ENCODE peak calls at places on chromosomes 12 and 14, in eight cellular contexts. Q, I, G, J, P, N, R and B are unnamed samples.

GRCh38 chr12:67457799-67458680 is 188.9 kb downstream of the CAND1 start:
- DNase-seq in N (no peak), R (no peak), Q (no peak), P (no peak), G (no peak), J (no peak), I (no peak), B (peak)

GRCh38 chr12:80684077-80684495 is 23.3 kb upstream of the MYF6 start:
- DNase-seq in J (no peak), G (no peak), I (no peak), P (no peak), Q (no peak), R (no peak), N (peak), B (no peak)

GRCh38 chr12:92600052-92600451 is 102.7 kb upstream of the PLEKHG7 start:
- DNase-seq in R (no peak), Q (no peak), P (no peak), N (no peak), J (no peak), I (no peak), G (no peak), B (no peak)

GRCh38 chr14:44165286-44165685 is 341.8 kb downstream of the FSCB start:
- DNase-seq in G (no peak), J (no peak), P (no peak), I (no peak), R (no peak), N (no peak), Q (no peak), B (no peak)

GRCh38 chr12:47843226-47843980 is 23.7 kb upstream of the HDAC7 start:
- DNase-seq in P (no peak), I (no peak), G (no peak), R (no peak), Q (no peak), N (no peak), J (no peak), B (no peak)

GRCh38 chr14:102374264-102374663 is 11.5 kb downstream of the TECPR2 start:
- DNase-seq in G (no peak), P (no peak), J (no peak), I (no peak), Q (no peak), N (no peak), R (no peak), B (no peak)

GRCh38 chr12:39227218-39227617 is 215.7 kb downstream of the KIF21A start:
- DNase-seq in P (no peak), J (no peak), R (no peak), G (no peak), N (no peak), Q (no peak), I (no peak), B (no peak)

GRCh38 chr14:67524152-67524963 is 8.7 kb upstream of the PLEKHH1 start:
- DNase-seq in I (no peak), G (no peak), J (peak), R (no peak), P (no peak), N (no peak), Q (no peak), B (no peak)

GRCh38 chr12:31813305-31813704 is 84.5 kb upstream of the AMN1 start:
- DNase-seq in R (peak), G (no peak), Q (no peak), P (no peak), N (no peak), J (peak), I (no peak), B (no peak)

DNA sequence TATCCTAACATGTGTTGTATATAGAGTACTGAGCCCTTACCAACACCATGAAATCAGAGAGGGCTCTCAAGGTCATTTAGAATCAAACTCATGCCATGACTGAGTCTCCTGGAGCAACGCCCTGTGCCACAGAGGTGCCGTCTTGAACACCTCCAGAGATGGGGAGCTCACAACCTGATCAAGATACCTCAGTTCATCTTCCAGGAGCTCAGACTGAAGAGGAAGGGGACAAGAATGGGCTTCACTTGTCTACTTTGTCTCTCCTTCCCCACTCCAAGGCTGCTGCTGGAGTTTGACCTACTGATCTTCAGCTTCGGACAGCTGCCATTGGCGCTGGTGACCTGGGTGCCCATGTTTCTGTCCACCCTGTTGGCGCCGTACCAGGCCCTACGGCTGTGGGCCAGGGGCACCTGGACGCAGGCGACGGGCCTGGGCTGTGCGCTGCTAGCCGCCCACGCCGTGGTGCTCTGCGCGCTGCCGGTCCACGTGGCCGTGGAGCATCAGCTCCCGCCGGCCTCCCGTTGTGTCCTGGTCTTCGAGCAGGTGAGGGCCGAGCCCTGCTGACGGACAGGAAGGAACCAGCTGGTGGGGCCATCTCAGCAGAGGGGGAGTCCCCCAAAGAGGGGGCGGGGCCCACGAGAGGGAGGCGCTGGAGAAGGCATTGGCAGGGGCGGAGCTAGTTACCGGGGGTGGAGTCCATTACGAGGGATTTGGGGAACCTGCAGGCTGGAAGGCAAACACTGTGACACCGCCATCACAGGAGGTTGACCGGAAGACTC is 12.0 kb downstream of the SOAT2 start:
- DNase-seq in N (peak), J (no peak), P (no peak), Q (peak), R (no peak), G (no peak), I (no peak), B (no peak)
- TF ChIP-seq POLR2AphosphoS5 in N (no peak), J (no peak), P (no peak), Q (no peak), R (no peak), G (no peak), I (no peak), B (no peak)

GRCh38 chr14:76918751-76919421 is 92.7 kb downstream of the LRRC74A start:
- DNase-seq in P (no peak), N (no peak), G (peak), I (no peak), R (peak), J (peak), Q (peak), B (peak)
- TF ChIP-seq POLR2AphosphoS5 in P (no peak), N (no peak), G (peak), I (no peak), R (peak), J (peak), Q (peak), B (peak)

GRCh38 chr12:10212623-10213131 is at the start of gene GABARAPL1:
- DNase-seq in J (peak), I (peak), R (no peak), N (no peak), P (peak), Q (peak), G (peak), B (peak)
- TF ChIP-seq POLR2AphosphoS5 in J (peak), I (no peak), R (peak), N (no peak), P (no peak), Q (peak), G (peak), B (peak)

GRCh38 chr14:105021656-105022275 is 883 bp upstream of the CDCA4 start:
- DNase-seq in Q (no peak), J (peak), R (no peak), N (no peak), P (no peak), I (no peak), G (peak), B (peak)
- TF ChIP-seq POLR2AphosphoS5 in Q (no peak), J (no peak), R (no peak), N (no peak), P (peak), I (no peak), G (no peak), B (no peak)

GRCh38 chr14:25086081-25086480 is 36.1 kb upstream of the STXBP6 start:
- DNase-seq in N (no peak), Q (no peak), I (no peak), G (no peak), J (no peak), R (no peak), P (no peak), B (no peak)

GRCh38 chr14:25086817-25087396 is 37.0 kb upstream of the STXBP6 start:
- DNase-seq in Q (no peak), P (no peak), N (no peak), G (no peak), R (no peak), J (no peak), I (no peak), B (no peak)

GRCh38 chr14:25090281-25090680 is 40.3 kb upstream of the STXBP6 start:
- DNase-seq in N (no peak), G (no peak), I (no peak), J (no peak), P (no peak), R (no peak), Q (no peak), B (no peak)

GRCh38 chr14:25094171-25094907 is 44.4 kb upstream of the STXBP6 start:
- DNase-seq in P (no peak), I (no peak), N (no peak), Q (no peak), J (no peak), R (no peak), G (no peak), B (no peak)

GRCh38 chr14:25090716-25091454 is 40.9 kb upstream of the STXBP6 start:
- DNase-seq in G (peak), P (no peak), N (no peak), J (peak), Q (no peak), I (no peak), R (no peak), B (no peak)
- TF ChIP-seq POLR2AphosphoS5 in G (no peak), P (no peak), N (no peak), J (no peak), Q (no peak), I (no peak), R (no peak), B (no peak)

GRCh38 chr14:68977741-68978549 is 1.2 kb downstream of the ACTN1 start:
- DNase-seq in G (peak), N (no peak), I (peak), J (peak), P (no peak), R (peak), Q (no peak), B (peak)

GRCh38 chr14:68975667-68976066 is 3.4 kb downstream of the ACTN1 start:
- DNase-seq in R (peak), P (no peak), J (no peak), N (no peak), I (no peak), G (no peak), Q (no peak), B (no peak)

GRCh38 chr14:68976160-68977067 is 2.7 kb downstream of the ACTN1 start:
- DNase-seq in R (peak), G (no peak), J (peak), P (no peak), Q (peak), I (no peak), N (no peak), B (no peak)

GRCh38 chr14:68978550-68978911 is 571 bp downstream of the ACTN1 start:
- DNase-seq in P (no peak), G (peak), R (peak), J (peak), N (no peak), Q (peak), I (peak), B (peak)

GRCh38 chr14:68977137-68977740 is 1.9 kb downstream of the ACTN1 start:
- DNase-seq in I (no peak), R (no peak), N (no peak), G (no peak), Q (no peak), P (no peak), J (no peak), B (no peak)
- TF ChIP-seq POLR2AphosphoS5 in I (no peak), R (no peak), N (no peak), G (no peak), Q (no peak), P (no peak), J (no peak), B (no peak)

GRCh38 chr12:99495797-99496196 is 151.8 kb upstream of the GARIN6 start:
- DNase-seq in Q (no peak), G (no peak), I (no peak), J (no peak), N (no peak), R (no peak), P (no peak), B (no peak)

DNA sequence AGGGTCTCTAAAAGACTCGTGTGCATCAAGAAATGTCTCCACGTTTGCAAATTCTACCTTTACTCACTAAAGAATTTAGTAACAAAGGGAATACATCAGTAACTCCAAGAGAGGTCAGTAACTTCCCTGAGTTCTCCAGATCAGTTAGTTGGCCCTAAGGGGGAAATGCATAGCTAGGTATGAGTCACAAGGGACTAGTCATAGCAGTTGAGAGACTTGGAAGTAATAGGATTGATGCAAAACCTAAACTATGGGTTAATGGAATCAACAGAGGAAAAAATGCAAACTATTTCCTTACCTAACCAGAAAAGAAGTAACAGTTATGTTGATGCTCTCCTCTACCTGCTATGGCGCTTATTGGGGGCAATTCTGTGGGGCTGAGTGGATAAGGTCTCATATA is 148.8 kb upstream of the GARIN6 start:
- DNase-seq in N (peak), G (no peak), R (no peak), P (no peak), I (no peak), Q (no peak), J (no peak), B (no peak)
- TF ChIP-seq POLR2AphosphoS5 in N (no peak), G (no peak), R (no peak), P (no peak), I (no peak), Q (no peak), J (no peak), B (no peak)